ENCODE peak calls at places on chromosome 22, in nine cellular contexts. One of them, this sample, is unnamed.

GRCh38 chr22:22558972-22559603 is at the start of gene PRAME:
- DNase-seq in endothelial cell of umbilical vein: peak; percentile 27
- DNase-seq in adrenal gland: peak; percentile 74
- DNase-seq in Peyer's patch: peak; percentile 75
- DNase-seq in transverse colon: peak; percentile 72
- DNase-seq in sigmoid colon: no peak
- DNase-seq in tibial nerve: no peak
- DNase-seq in IMR-90: peak; percentile 13
- DNase-seq in HepG2: peak; percentile 79
- DNase-seq in this sample: no peak

GRCh38 chr22:46953968-46954755 is 191.7 kb downstream of the TBC1D22A start:
- DNase-seq in endothelial cell of umbilical vein: no peak
- DNase-seq in tibial nerve: no peak
- DNase-seq in transverse colon: no peak
- DNase-seq in sigmoid colon: no peak
- DNase-seq in adrenal gland: no peak
- DNase-seq in IMR-90: peak; percentile 13
- DNase-seq in HepG2: no peak
- DNase-seq in Peyer's patch: no peak
- DNase-seq in this sample: no peak

GRCh38 chr22:42743501-42743991 is 22.9 kb upstream of the A4GALT start:
- DNase-seq in adrenal gland: peak; percentile 69
- DNase-seq in sigmoid colon: peak; percentile 95
- DNase-seq in Peyer's patch: no peak
- DNase-seq in transverse colon: peak; percentile 58
- DNase-seq in IMR-90: no peak
- DNase-seq in HepG2: peak; percentile 83
- DNase-seq in tibial nerve: peak; percentile 77
- DNase-seq in endothelial cell of umbilical vein: peak; percentile 34
- DNase-seq in this sample: peak; percentile 59

GRCh38 chr22:40388231-40388630 is 17.8 kb downstream of the SGSM3 start:
- DNase-seq in endothelial cell of umbilical vein: no peak
- DNase-seq in transverse colon: no peak
- DNase-seq in HepG2: no peak
- DNase-seq in adrenal gland: no peak
- DNase-seq in IMR-90: no peak
- DNase-seq in sigmoid colon: no peak
- DNase-seq in tibial nerve: no peak
- DNase-seq in Peyer's patch: no peak
- DNase-seq in this sample: no peak

GRCh38 chr22:41003976-41004375 is 52.8 kb downstream of the RBX1 start:
- DNase-seq in HepG2: no peak
- DNase-seq in adrenal gland: no peak
- DNase-seq in Peyer's patch: no peak
- DNase-seq in endothelial cell of umbilical vein: no peak
- DNase-seq in tibial nerve: no peak
- DNase-seq in IMR-90: no peak
- DNase-seq in transverse colon: no peak
- DNase-seq in sigmoid colon: no peak
- DNase-seq in this sample: no peak

GRCh38 chr22:31092161-31092560 is 11.0 kb downstream of the SMTN start:
- DNase-seq in IMR-90: no peak
- DNase-seq in adrenal gland: no peak
- DNase-seq in Peyer's patch: no peak
- DNase-seq in transverse colon: no peak
- DNase-seq in tibial nerve: no peak
- DNase-seq in endothelial cell of umbilical vein: no peak
- DNase-seq in sigmoid colon: no peak
- DNase-seq in HepG2: no peak
- DNase-seq in this sample: no peak

GRCh38 chr22:30744224-30744623 is 49.5 kb downstream of the OSBP2 start:
- DNase-seq in sigmoid colon: peak; percentile 19
- DNase-seq in IMR-90: no peak
- DNase-seq in HepG2: no peak
- DNase-seq in transverse colon: no peak
- DNase-seq in endothelial cell of umbilical vein: no peak
- DNase-seq in adrenal gland: no peak
- DNase-seq in tibial nerve: no peak
- DNase-seq in Peyer's patch: no peak
- DNase-seq in this sample: no peak

GRCh38 chr22:39490966-39491680 is 11.0 kb upstream of the MIEF1 start:
- DNase-seq in Peyer's patch: no peak
- DNase-seq in IMR-90: no peak
- DNase-seq in sigmoid colon: peak; percentile 52
- DNase-seq in tibial nerve: no peak
- DNase-seq in transverse colon: no peak
- DNase-seq in HepG2: no peak
- DNase-seq in adrenal gland: no peak
- DNase-seq in endothelial cell of umbilical vein: no peak
- DNase-seq in this sample: no peak

GRCh38 chr22:21921729-21922128 is 30.9 kb downstream of the PPM1F start:
- DNase-seq in endothelial cell of umbilical vein: no peak
- DNase-seq in HepG2: no peak
- DNase-seq in transverse colon: no peak
- DNase-seq in sigmoid colon: no peak
- DNase-seq in Peyer's patch: no peak
- DNase-seq in tibial nerve: no peak
- DNase-seq in adrenal gland: peak; percentile 74
- DNase-seq in IMR-90: peak; percentile 20
- DNase-seq in this sample: no peak

GRCh38 chr22:36860821-36861659 is at the start of gene NCF4:
- DNase-seq in adrenal gland: peak; percentile 71
- DNase-seq in transverse colon: peak; percentile 77
- DNase-seq in HepG2: no peak
- DNase-seq in endothelial cell of umbilical vein: no peak
- DNase-seq in tibial nerve: peak; percentile 21
- DNase-seq in IMR-90: no peak
- DNase-seq in Peyer's patch: peak; percentile 87
- DNase-seq in sigmoid colon: peak; percentile 87
- DNase-seq in this sample: peak; percentile 49
- TF ChIP-seq POLR2A in adrenal gland: peak; percentile 27
- TF ChIP-seq POLR2A in transverse colon: peak; percentile 57
- TF ChIP-seq POLR2A in HepG2: no peak
- TF ChIP-seq POLR2A in endothelial cell of umbilical vein: no peak
- TF ChIP-seq POLR2A in tibial nerve: no peak
- TF ChIP-seq POLR2A in IMR-90: no peak
- TF ChIP-seq POLR2A in Peyer's patch: no peak
- TF ChIP-seq POLR2A in sigmoid colon: no peak
- TF ChIP-seq POLR2A in this sample: no peak

GRCh38 chr22:50705219-50705691 is 32.6 kb downstream of the SHANK3 start:
- DNase-seq in endothelial cell of umbilical vein: peak; percentile 52
- DNase-seq in sigmoid colon: peak; percentile 74
- DNase-seq in adrenal gland: peak; percentile 62
- DNase-seq in tibial nerve: no peak
- DNase-seq in HepG2: no peak
- DNase-seq in Peyer's patch: no peak
- DNase-seq in transverse colon: no peak
- DNase-seq in IMR-90: peak; percentile 70
- DNase-seq in this sample: no peak
- H3K4me3 ChIP-seq in endothelial cell of umbilical vein: no peak overlapping the region
- H3K4me3 ChIP-seq in sigmoid colon: no peak overlapping the region
- H3K4me3 ChIP-seq in adrenal gland: no peak overlapping the region
- H3K4me3 ChIP-seq in tibial nerve: no peak overlapping the region
- H3K4me3 ChIP-seq in HepG2: no peak overlapping the region
- H3K4me3 ChIP-seq in Peyer's patch: no peak overlapping the region
- H3K4me3 ChIP-seq in transverse colon: no peak overlapping the region
- H3K4me3 ChIP-seq in IMR-90: peak overlapping the region; percentile 15
- H3K4me3 ChIP-seq in this sample: no peak overlapping the region

GRCh38 chr22:25882366-25882765 is 140.4 kb downstream of the MYO18B start:
- DNase-seq in adrenal gland: no peak
- DNase-seq in endothelial cell of umbilical vein: no peak
- DNase-seq in tibial nerve: no peak
- DNase-seq in transverse colon: no peak
- DNase-seq in Peyer's patch: no peak
- DNase-seq in IMR-90: no peak
- DNase-seq in HepG2: no peak
- DNase-seq in sigmoid colon: no peak
- DNase-seq in this sample: no peak

GRCh38 chr22:25880524-25880923 is 138.5 kb downstream of the MYO18B start:
- DNase-seq in endothelial cell of umbilical vein: no peak
- DNase-seq in transverse colon: no peak
- DNase-seq in adrenal gland: no peak
- DNase-seq in Peyer's patch: no peak
- DNase-seq in sigmoid colon: no peak
- DNase-seq in HepG2: peak; percentile 21
- DNase-seq in tibial nerve: no peak
- DNase-seq in IMR-90: no peak
- DNase-seq in this sample: no peak

GRCh38 chr22:25876871-25877270 is 134.9 kb downstream of the MYO18B start:
- DNase-seq in tibial nerve: no peak
- DNase-seq in sigmoid colon: no peak
- DNase-seq in Peyer's patch: no peak
- DNase-seq in endothelial cell of umbilical vein: no peak
- DNase-seq in IMR-90: no peak
- DNase-seq in adrenal gland: no peak
- DNase-seq in transverse colon: no peak
- DNase-seq in HepG2: no peak
- DNase-seq in this sample: no peak

GRCh38 chr22:25881353-25881752 is 139.4 kb downstream of the MYO18B start:
- DNase-seq in IMR-90: no peak
- DNase-seq in adrenal gland: no peak
- DNase-seq in Peyer's patch: no peak
- DNase-seq in HepG2: no peak
- DNase-seq in tibial nerve: no peak
- DNase-seq in transverse colon: no peak
- DNase-seq in sigmoid colon: no peak
- DNase-seq in endothelial cell of umbilical vein: no peak
- DNase-seq in this sample: no peak

GRCh38 chr22:25878933-25879332 is 136.9 kb downstream of the MYO18B start:
- DNase-seq in Peyer's patch: no peak
- DNase-seq in tibial nerve: no peak
- DNase-seq in adrenal gland: no peak
- DNase-seq in IMR-90: no peak
- DNase-seq in transverse colon: no peak
- DNase-seq in endothelial cell of umbilical vein: no peak
- DNase-seq in sigmoid colon: no peak
- DNase-seq in HepG2: no peak
- DNase-seq in this sample: no peak
- TF ChIP-seq POLR2A in Peyer's patch: no peak
- TF ChIP-seq POLR2A in tibial nerve: no peak
- TF ChIP-seq POLR2A in adrenal gland: no peak
- TF ChIP-seq POLR2A in IMR-90: no peak
- TF ChIP-seq POLR2A in transverse colon: no peak
- TF ChIP-seq POLR2A in endothelial cell of umbilical vein: no peak
- TF ChIP-seq POLR2A in sigmoid colon: no peak
- TF ChIP-seq POLR2A in HepG2: no peak
- TF ChIP-seq POLR2A in this sample: no peak

GRCh38 chr22:26476705-26477340 is 6.8 kb downstream of the HPS4 start:
- DNase-seq in tibial nerve: no peak
- DNase-seq in IMR-90: peak; percentile 55
- DNase-seq in endothelial cell of umbilical vein: no peak
- DNase-seq in Peyer's patch: no peak
- DNase-seq in transverse colon: no peak
- DNase-seq in sigmoid colon: no peak
- DNase-seq in adrenal gland: no peak
- DNase-seq in HepG2: peak; percentile 32
- DNase-seq in this sample: no peak
- H3K4me3 ChIP-seq in tibial nerve: no peak overlapping the region
- H3K4me3 ChIP-seq in IMR-90: no peak overlapping the region
- H3K4me3 ChIP-seq in endothelial cell of umbilical vein: no peak overlapping the region
- H3K4me3 ChIP-seq in Peyer's patch: no peak overlapping the region
- H3K4me3 ChIP-seq in transverse colon: no peak overlapping the region
- H3K4me3 ChIP-seq in sigmoid colon: no peak overlapping the region
- H3K4me3 ChIP-seq in adrenal gland: no peak overlapping the region
- H3K4me3 ChIP-seq in HepG2: no peak overlapping the region
- H3K4me3 ChIP-seq in this sample: no peak overlapping the region

GRCh38 chr22:45903355-45904149 is 73.4 kb downstream of the WNT7B start:
- DNase-seq in IMR-90: peak; percentile 69
- DNase-seq in Peyer's patch: no peak
- DNase-seq in adrenal gland: peak; percentile 44
- DNase-seq in sigmoid colon: no peak
- DNase-seq in endothelial cell of umbilical vein: peak; percentile 18
- DNase-seq in HepG2: no peak
- DNase-seq in transverse colon: no peak
- DNase-seq in tibial nerve: no peak
- DNase-seq in this sample: no peak
- TF ChIP-seq POLR2A in IMR-90: no peak
- TF ChIP-seq POLR2A in Peyer's patch: no peak
- TF ChIP-seq POLR2A in adrenal gland: no peak
- TF ChIP-seq POLR2A in sigmoid colon: no peak
- TF ChIP-seq POLR2A in endothelial cell of umbilical vein: no peak
- TF ChIP-seq POLR2A in HepG2: no peak
- TF ChIP-seq POLR2A in transverse colon: no peak
- TF ChIP-seq POLR2A in tibial nerve: no peak
- TF ChIP-seq POLR2A in this sample: no peak

GRCh38 chr22:28498044-28498443 is 181.6 kb downstream of the TTC28 start:
- DNase-seq in transverse colon: no peak
- DNase-seq in Peyer's patch: no peak
- DNase-seq in adrenal gland: no peak
- DNase-seq in IMR-90: no peak
- DNase-seq in endothelial cell of umbilical vein: no peak
- DNase-seq in HepG2: no peak
- DNase-seq in tibial nerve: no peak
- DNase-seq in sigmoid colon: no peak
- DNase-seq in this sample: no peak
- H3K4me3 ChIP-seq in transverse colon: no peak overlapping the region
- H3K4me3 ChIP-seq in Peyer's patch: no peak overlapping the region
- H3K4me3 ChIP-seq in adrenal gland: no peak overlapping the region
- H3K4me3 ChIP-seq in IMR-90: no peak overlapping the region
- H3K4me3 ChIP-seq in endothelial cell of umbilical vein: no peak overlapping the region
- H3K4me3 ChIP-seq in HepG2: no peak overlapping the region
- H3K4me3 ChIP-seq in tibial nerve: no peak overlapping the region
- H3K4me3 ChIP-seq in sigmoid colon: no peak overlapping the region
- H3K4me3 ChIP-seq in this sample: no peak overlapping the region

GRCh38 chr22:45187891-45188290 is 24.2 kb downstream of the NUP50 start:
- DNase-seq in sigmoid colon: no peak
- DNase-seq in transverse colon: no peak
- DNase-seq in IMR-90: no peak
- DNase-seq in HepG2: no peak
- DNase-seq in Peyer's patch: no peak
- DNase-seq in tibial nerve: no peak
- DNase-seq in adrenal gland: no peak
- DNase-seq in endothelial cell of umbilical vein: no peak
- DNase-seq in this sample: no peak

GRCh38 chr22:45194686-45195085 is 31.0 kb downstream of the NUP50 start:
- DNase-seq in transverse colon: no peak
- DNase-seq in IMR-90: no peak
- DNase-seq in tibial nerve: no peak
- DNase-seq in sigmoid colon: no peak
- DNase-seq in HepG2: no peak
- DNase-seq in adrenal gland: no peak
- DNase-seq in Peyer's patch: no peak
- DNase-seq in endothelial cell of umbilical vein: no peak
- DNase-seq in this sample: no peak

GRCh38 chr22:45188779-45189178 is 25.1 kb downstream of the NUP50 start:
- DNase-seq in HepG2: no peak
- DNase-seq in adrenal gland: no peak
- DNase-seq in sigmoid colon: no peak
- DNase-seq in transverse colon: no peak
- DNase-seq in endothelial cell of umbilical vein: no peak
- DNase-seq in tibial nerve: no peak
- DNase-seq in Peyer's patch: peak; percentile 8
- DNase-seq in IMR-90: no peak
- DNase-seq in this sample: no peak

GRCh38 chr22:45192701-45193187 is 29.0 kb downstream of the NUP50 start:
- DNase-seq in Peyer's patch: no peak
- DNase-seq in transverse colon: no peak
- DNase-seq in endothelial cell of umbilical vein: no peak
- DNase-seq in IMR-90: no peak
- DNase-seq in tibial nerve: no peak
- DNase-seq in adrenal gland: peak; percentile 87
- DNase-seq in sigmoid colon: no peak
- DNase-seq in HepG2: peak; percentile 63
- DNase-seq in this sample: no peak

GRCh38 chr22:45190473-45190872 is 26.7 kb downstream of the NUP50 start:
- DNase-seq in adrenal gland: no peak
- DNase-seq in HepG2: peak; percentile 44
- DNase-seq in IMR-90: no peak
- DNase-seq in tibial nerve: no peak
- DNase-seq in endothelial cell of umbilical vein: no peak
- DNase-seq in Peyer's patch: no peak
- DNase-seq in transverse colon: no peak
- DNase-seq in sigmoid colon: no peak
- DNase-seq in this sample: no peak
- TF ChIP-seq POLR2A in adrenal gland: no peak
- TF ChIP-seq POLR2A in HepG2: no peak
- TF ChIP-seq POLR2A in IMR-90: no peak
- TF ChIP-seq POLR2A in tibial nerve: no peak
- TF ChIP-seq POLR2A in endothelial cell of umbilical vein: no peak
- TF ChIP-seq POLR2A in Peyer's patch: no peak
- TF ChIP-seq POLR2A in transverse colon: no peak
- TF ChIP-seq POLR2A in sigmoid colon: no peak
- TF ChIP-seq POLR2A in this sample: no peak

This sample was measured in gastrocnemius medialis.